ENCODE peak calls at places on chromosomes 11 and 22, in five cellular contexts. B is breast epithelium, T is pancreas, V is SK-N-SH, R is brain microvascular endothelial cell. U is an unnamed sample.

GRCh38 chr11:93020248-93021088 is 51.0 kb downstream of the MTNR1B start:
- DNase-seq in B (no peak), T (no peak), V (no peak), R (peak; percentile 43), U (no peak)

GRCh38 chr22:31585161-31585859 is 76.7 kb downstream of the PISD start:
- DNase-seq in B (no peak), T (no peak), V (no peak), R (peak; percentile 86), U (no peak)

GRCh38 chr11:57982763-57983162 is 40.9 kb upstream of the OR9Q1 start:
- DNase-seq in B (no peak), T (no peak), V (no peak), R (no peak), U (no peak)

GRCh38 chr11:16895306-16895705 is 118.9 kb downstream of the PLEKHA7 start:
- DNase-seq in B (no peak), T (no peak), V (no peak), R (no peak), U (no peak)

GRCh38 chr11:100686476-100686875 is 612 bp upstream of the ARHGAP42 start:
- DNase-seq in B (no peak), T (no peak), V (no peak), R (no peak), U (no peak)

GRCh38 chr11:26228778-26229177 is 103.2 kb upstream of the ANO3 start:
- DNase-seq in B (no peak), T (no peak), V (no peak), R (peak; percentile 28), U (no peak)

GRCh38 chr11:48055292-48056132 is 75.2 kb downstream of the PTPRJ start:
- DNase-seq in B (no peak), T (no peak), V (no peak), R (peak; percentile 54), U (no peak)

GRCh38 chr11:27864046-27865025 is 164.1 kb upstream of the BDNF start:
- DNase-seq in B (no peak), T (peak; percentile 82), V (no peak), R (no peak), U (no peak)

GRCh38 chr11:12266943-12267342 is 110.4 kb upstream of the PARVA start:
- DNase-seq in B (no peak), T (no peak), V (no peak), R (no peak), U (no peak)

GRCh38 chr11:58524232-58525036 is 16.5 kb upstream of the OR5B21 start:
- DNase-seq in B (peak; percentile 71), T (peak; percentile 47), V (peak; percentile 61), R (peak; percentile 75), U (peak; percentile 39)

GRCh38 chr11:121890377-121890776 is 225.6 kb downstream of the BLID start:
- DNase-seq in B (no peak), T (no peak), V (no peak), R (peak; percentile 67), U (no peak)

GRCh38 chr22:40512426-40513136 is 123.9 kb downstream of the MRTFA start:
- DNase-seq in B (no peak), T (no peak), V (no peak), R (peak; percentile 88), U (no peak)

GRCh38 chr22:39027717-39028116 is 6.8 kb downstream of the APOBEC3D start:
- DNase-seq in B (no peak), T (no peak), V (no peak), R (no peak), U (no peak)

GRCh38 chr11:75717608-75718403 is at the start of gene MOGAT2:
- DNase-seq in B (no peak), T (no peak), V (no peak), R (no peak), U (no peak)

GRCh38 chr11:111526501-111526900 is 11.9 kb downstream of the HOATZ start:
- DNase-seq in B (no peak), T (no peak), V (no peak), R (peak; percentile 66), U (no peak)

GRCh38 chr11:104694259-104695070 is 203.8 kb downstream of the CASP12 start:
- DNase-seq in B (no peak), T (no peak), V (no peak), R (peak; percentile 54), U (no peak)

GRCh38 chr22:31871475-31871874 is 72.9 kb upstream of the YWHAH start:
- DNase-seq in B (no peak), T (no peak), V (no peak), R (no peak), U (no peak)

GRCh38 chr22:41280065-41280464 is 5.9 kb downstream of the RANGAP1 start:
- DNase-seq in B (no peak), T (no peak), V (no peak), R (no peak), U (no peak)

GRCh38 chr11:12110714-12111481 is 508 bp downstream of the MICAL2 start:
- DNase-seq in B (no peak), T (peak; percentile 49), V (peak; percentile 50), R (no peak), U (peak; percentile 24)

GRCh38 chr11:1206391-1207271 is 16.2 kb upstream of the MUC5B start:
- DNase-seq in B (peak; percentile 48), T (peak; percentile 2), V (peak; percentile 15), R (no peak), U (no peak)

GRCh38 chr11:45045692-45046471 is 95.2 kb upstream of the TP53I11 start:
- DNase-seq in B (peak; percentile 68), T (peak; percentile 37), V (no peak), R (peak; percentile 39), U (peak; percentile 51)

GRCh38 chr11:120219935-120220746 is 9.3 kb downstream of the OAF start:
- DNase-seq in B (no peak), T (no peak), V (no peak), R (no peak), U (no peak)

GRCh38 chr22:37098976-37099577 is 10.4 kb downstream of the TMPRSS6 start:
- DNase-seq in B (no peak), T (no peak), V (no peak), R (no peak), U (no peak)

GRCh38 chr11:99419991-99420390 is 399.2 kb downstream of the CNTN5 start:
- DNase-seq in B (no peak), T (no peak), V (no peak), R (peak; percentile 29), U (no peak)

GRCh38 chr11:76158394-76159302 is 47.7 kb downstream of the WNT11 start:
- DNase-seq in B (no peak), T (no peak), V (no peak), R (no peak), U (no peak)

GRCh38 chr11:43825217-43825816 is 55.3 kb upstream of the ALKBH3 start:
- DNase-seq in B (no peak), T (no peak), V (peak; percentile 46), R (peak; percentile 27), U (no peak)

GRCh38 chr11:32829680-32830412 is at the start of gene PRRG4:
- DNase-seq in B (peak; percentile 82), T (peak; percentile 81), V (peak; percentile 49), R (no peak), U (peak; percentile 64)

GRCh38 chr22:20062766-20063083 is 17.3 kb upstream of the DGCR8 start:
- DNase-seq in B (no peak), T (no peak), V (no peak), R (peak; percentile 29), U (no peak)

GRCh38 chr22:43050995-43051394 is 36.0 kb upstream of the PACSIN2 start:
- DNase-seq in B (no peak), T (no peak), V (no peak), R (no peak), U (no peak)

GRCh38 chr11:69009441-69010211 is 3.4 kb downstream of the MRGPRF start:
- DNase-seq in B (no peak), T (no peak), V (peak; percentile 78), R (no peak), U (peak; percentile 48)

GRCh38 chr22:32815059-32815458 is 13.6 kb downstream of the TIMP3 start:
- DNase-seq in B (no peak), T (no peak), V (no peak), R (no peak), U (no peak)

GRCh38 chr11:28763876-28764275 is 655.7 kb downstream of the METTL15 start:
- DNase-seq in B (no peak), T (no peak), V (no peak), R (no peak), U (no peak)

GRCh38 chr11:67301951-67302516 is 1.3 kb upstream of the SSH3 start:
- DNase-seq in B (peak; percentile 80), T (peak; percentile 39), V (no peak), R (peak; percentile 61), U (peak; percentile 69)
- H3K36me3 ChIP-seq in B (no peaks in the 10 kb centered on the region), T (no peaks in the 10 kb centered on the region), V (peaks cover 37% of the 10 kb centered on the region), R (peaks cover 36% of the 10 kb centered on the region), U (peaks cover 30% of the 10 kb centered on the region)

DNA sequence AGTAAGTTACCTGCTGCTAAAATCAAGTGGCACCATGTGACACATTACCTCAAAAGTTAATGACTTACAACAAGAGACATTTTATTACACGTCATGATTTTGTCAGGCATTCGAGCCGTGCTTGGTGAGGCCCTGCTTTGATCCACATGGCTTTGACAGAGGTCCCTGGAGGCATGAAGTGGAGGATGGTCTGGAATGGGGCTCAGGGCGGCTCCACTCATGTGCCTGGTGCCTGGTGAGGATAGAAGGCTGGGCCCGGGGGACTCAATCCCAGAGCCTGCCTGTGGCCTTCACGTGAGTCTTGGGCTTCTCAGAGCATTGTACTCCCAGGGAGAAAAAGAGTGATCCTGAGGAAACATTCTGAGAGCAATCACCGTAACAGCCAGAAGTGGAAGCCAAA is 339.1 kb upstream of the B3GAT1 start:
- DNase-seq in B (no peak), T (no peak), V (no peak), R (no peak), U (no peak)
- H3K36me3 ChIP-seq in B (no peaks in the 10 kb centered on the region), T (no peaks in the 10 kb centered on the region), V (no peaks in the 10 kb centered on the region), R (no peaks in the 10 kb centered on the region), U (no peaks in the 10 kb centered on the region)

DNA sequence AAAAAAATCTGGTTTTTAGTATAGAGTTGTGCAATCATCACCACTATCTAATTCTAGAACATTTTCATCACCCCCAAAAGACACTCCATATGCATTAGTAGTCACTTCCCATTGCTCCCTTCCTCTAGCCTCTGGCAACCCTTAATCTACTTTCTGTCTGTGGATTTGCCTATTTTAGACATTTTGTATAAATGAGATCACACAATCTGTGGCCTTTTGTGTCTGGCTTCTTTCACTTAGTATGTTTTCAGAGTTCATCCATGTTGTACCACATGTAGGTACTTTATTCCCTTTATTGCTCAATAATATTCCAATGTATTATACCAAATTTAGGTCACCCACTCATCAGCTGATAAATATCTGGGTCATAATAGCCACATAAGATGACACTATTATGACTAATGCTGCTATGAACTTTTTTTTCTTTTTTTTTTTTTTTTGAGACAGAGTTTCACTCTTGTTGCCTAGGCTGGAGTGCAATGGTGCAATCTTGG is 67.5 kb upstream of the SCUBE2 start:
- DNase-seq in B (no peak), T (no peak), V (no peak), R (peak; percentile 47), U (no peak)
- H3K36me3 ChIP-seq in B (no peaks in the 10 kb centered on the region), T (no peaks in the 10 kb centered on the region), V (peaks cover 5% of the 10 kb centered on the region), R (peaks cover 33% of the 10 kb centered on the region), U (peaks cover 3% of the 10 kb centered on the region)

GRCh38 chr22:22548349-22548716 is 10.7 kb downstream of the PRAME start:
- DNase-seq in B (no peak), T (no peak), V (no peak), R (no peak), U (no peak)

GRCh38 chr22:22547692-22548348 is 11.2 kb downstream of the PRAME start:
- DNase-seq in B (no peak), T (no peak), V (no peak), R (no peak), U (no peak)

GRCh38 chr22:22547226-22547625 is 11.8 kb downstream of the PRAME start:
- DNase-seq in B (no peak), T (no peak), V (no peak), R (no peak), U (no peak)

GRCh38 chr22:22550789-22551434 is 8.2 kb downstream of the PRAME start:
- DNase-seq in B (no peak), T (no peak), V (no peak), R (no peak), U (no peak)

GRCh38 chr22:22548910-22549309 is 10.2 kb downstream of the PRAME start:
- DNase-seq in B (no peak), T (no peak), V (no peak), R (no peak), U (no peak)
- H3K36me3 ChIP-seq in B (no peaks in the 10 kb centered on the region), T (no peaks in the 10 kb centered on the region), V (peaks cover 74% of the 10 kb centered on the region), R (no peaks in the 10 kb centered on the region), U (no peaks in the 10 kb centered on the region)

U was measured in psoas muscle.